ENCODE peak calls at places on chromosomes 11 and 22, in seven cellular contexts. W is heart left ventricle; L is body of pancreas; Z is A549; F is prostate gland; T is effector memory CD4-positive, alpha-beta T cell; N is AG10803. O is an unnamed sample.

GRCh38 chr11:123202155-123202714 is 7.2 kb upstream of the CLMP start:
- DNase-seq in W (peak), L (no peak), Z (no peak), F (no peak), T (no peak), N (peak), O (no peak)

GRCh38 chr11:60633645-60634044 is 65.8 kb upstream of the MS4A8 start:
- DNase-seq in W (no peak), L (no peak), Z (no peak), F (no peak), T (no peak), N (no peak), O (no peak)

GRCh38 chr11:2885017-2885675 is 429 bp downstream of the CDKN1C start:
- DNase-seq in W (peak), L (peak), Z (no peak), F (peak), T (no peak), N (peak), O (peak)

GRCh38 chr22:36480941-36481392 is 473 bp downstream of the TXN2 start:
- DNase-seq in W (no peak), L (no peak), Z (no peak), F (no peak), T (no peak), N (no peak), O (no peak)

GRCh38 chr11:83392556-83392955 is 106.4 kb upstream of the CCDC90B start:
- DNase-seq in W (no peak), L (no peak), Z (no peak), F (no peak), T (no peak), N (no peak), O (no peak)

GRCh38 chr11:396948-397548 is 3.0 kb downstream of the PKP3 start:
- DNase-seq in W (peak), L (peak), Z (no peak), F (no peak), T (peak), N (peak), O (peak)

GRCh38 chr11:119875841-119876600 is 147.0 kb upstream of the NECTIN1 start:
- DNase-seq in W (no peak), L (no peak), Z (no peak), F (no peak), T (no peak), N (no peak), O (no peak)

GRCh38 chr11:122209619-122210377 is 93.8 kb upstream of the BLID start:
- DNase-seq in W (peak), L (peak), Z (no peak), F (no peak), T (no peak), N (peak), O (peak)

GRCh38 chr11:80462211-80462610 is 1021.4 kb upstream of the TENM4 start:
- DNase-seq in W (no peak), L (no peak), Z (no peak), F (no peak), T (no peak), N (no peak), O (no peak)

GRCh38 chr22:40637181-40638150 is 947 bp upstream of the MRTFA start:
- DNase-seq in W (peak), L (no peak), Z (no peak), F (no peak), T (peak), N (no peak), O (no peak)

GRCh38 chr11:12200359-12201015 is 90.1 kb downstream of the MICAL2 start:
- DNase-seq in W (peak), L (peak), Z (no peak), F (peak), T (no peak), N (peak), O (peak)

GRCh38 chr11:68583047-68583446 is 101.3 kb upstream of the GAL start:
- DNase-seq in W (no peak), L (no peak), Z (no peak), F (no peak), T (no peak), N (peak), O (peak)

GRCh38 chr22:21047730-21048129 is 2.0 kb downstream of the LRRC74B start:
- DNase-seq in W (no peak), L (no peak), Z (no peak), F (no peak), T (no peak), N (no peak), O (no peak)

GRCh38 chr22:17777005-17777716 is 2.9 kb upstream of the BID start:
- DNase-seq in W (peak), L (no peak), Z (no peak), F (no peak), T (peak), N (no peak), O (no peak)

GRCh38 chr11:116231540-116231939 is 541.2 kb downstream of the BUD13 start:
- DNase-seq in W (no peak), L (no peak), Z (no peak), F (no peak), T (no peak), N (no peak), O (no peak)

GRCh38 chr11:44990665-44991064 is 40.0 kb upstream of the TP53I11 start:
- DNase-seq in W (no peak), L (no peak), Z (no peak), F (no peak), T (no peak), N (no peak), O (no peak)

GRCh38 chr22:16932577-16932976 is 75.4 kb downstream of the GAB4 start:
- DNase-seq in W (no peak), L (no peak), Z (no peak), F (no peak), T (no peak), N (no peak), O (no peak)

GRCh38 chr11:12356944-12357655 is 20.3 kb upstream of the PARVA start:
- DNase-seq in W (no peak), L (no peak), Z (no peak), F (no peak), T (no peak), N (no peak), O (no peak)

GRCh38 chr11:97574976-97575665 is 1185.3 kb downstream of the JRKL start:
- DNase-seq in W (no peak), L (no peak), Z (no peak), F (no peak), T (no peak), N (no peak), O (peak)

GRCh38 chr22:17882162-17882561 is 107.9 kb upstream of the BID start:
- DNase-seq in W (no peak), L (no peak), Z (no peak), F (no peak), T (no peak), N (no peak), O (no peak)

GRCh38 chr11:61826930-61827572 is 1.0 kb upstream of the FADS2 start:
- DNase-seq in W (no peak), L (no peak), Z (no peak), F (no peak), T (no peak), N (no peak), O (no peak)

GRCh38 chr11:11842426-11843008 is 745 bp downstream of the USP47 start:
- DNase-seq in W (peak), L (peak), Z (peak), F (peak), T (peak), N (peak), O (peak)

GRCh38 chr22:37790234-37790633 is 17.5 kb upstream of the GCAT start:
- DNase-seq in W (no peak), L (no peak), Z (no peak), F (no peak), T (no peak), N (no peak), O (no peak)

GRCh38 chr22:38849816-38850215 is 6.0 kb upstream of the NPTXR start:
- DNase-seq in W (no peak), L (no peak), Z (no peak), F (no peak), T (no peak), N (no peak), O (no peak)

GRCh38 chr11:2558402-2558801 is 113.6 kb downstream of the KCNQ1 start:
- DNase-seq in W (no peak), L (peak), Z (no peak), F (no peak), T (no peak), N (no peak), O (no peak)

GRCh38 chr11:11966826-11967668 is 41.4 kb downstream of the DKK3 start:
- DNase-seq in W (peak), L (peak), Z (peak), F (peak), T (peak), N (peak), O (no peak)

GRCh38 chr11:87778341-87778740 is 396.9 kb downstream of the RAB38 start:
- DNase-seq in W (no peak), L (no peak), Z (no peak), F (no peak), T (no peak), N (no peak), O (peak)

GRCh38 chr11:11502303-11502828 is 119.4 kb downstream of the GALNT18 start:
- DNase-seq in W (no peak), L (no peak), Z (no peak), F (peak), T (no peak), N (no peak), O (no peak)

GRCh38 chr11:30282289-30282631 is 40.6 kb upstream of the ARL14EP start:
- DNase-seq in W (no peak), L (no peak), Z (no peak), F (no peak), T (peak), N (no peak), O (no peak)

GRCh38 chr11:47917643-47918369 is 62.6 kb upstream of the PTPRJ start:
- DNase-seq in W (peak), L (peak), Z (peak), F (peak), T (no peak), N (peak), O (peak)

GRCh38 chr11:129045150-129045549 is 102.5 kb upstream of the TP53AIP1 start:
- DNase-seq in W (no peak), L (no peak), Z (no peak), F (no peak), T (no peak), N (no peak), O (no peak)

GRCh38 chr11:79165908-79166307 is 274.9 kb downstream of the TENM4 start:
- DNase-seq in W (no peak), L (no peak), Z (no peak), F (no peak), T (no peak), N (no peak), O (no peak)

GRCh38 chr11:37710031-37710430 is 1112.0 kb upstream of the RAG2 start:
- DNase-seq in W (no peak), L (no peak), Z (no peak), F (no peak), T (no peak), N (peak), O (peak)

GRCh38 chr11:749731-750130 is 2.5 kb downstream of the TALDO1 start:
- DNase-seq in W (no peak), L (no peak), Z (no peak), F (no peak), T (no peak), N (no peak), O (no peak)

DNA sequence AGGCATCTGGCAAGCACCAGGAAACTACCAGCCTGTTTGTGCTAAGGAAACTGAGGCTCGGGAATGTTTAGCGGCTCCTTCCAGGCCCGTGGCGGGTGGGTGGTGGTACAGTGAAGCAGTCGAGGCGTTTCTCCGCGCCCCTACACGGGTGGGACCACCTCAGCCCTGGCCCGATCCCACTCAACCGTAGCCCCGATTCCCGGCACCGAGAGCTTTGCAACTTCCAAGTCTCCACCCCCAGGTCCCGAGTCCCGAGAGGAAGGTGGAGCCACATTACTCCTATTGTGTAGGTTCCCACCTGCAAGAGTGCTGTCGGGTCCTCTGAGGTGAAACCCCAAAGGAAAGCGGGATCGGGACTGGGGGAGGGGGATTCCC is 506 bp upstream of the DPP3 start:
- DNase-seq in W (no peak), L (no peak), Z (peak), F (no peak), T (no peak), N (no peak), O (peak)
- H3K4me3 ChIP-seq in W (peak), L (peak), Z (peak), F (peak), T (peak), N (peak), O (peak)

GRCh38 chr22:46769706-46770105 is 7.3 kb downstream of the TBC1D22A start:
- DNase-seq in W (no peak), L (no peak), Z (no peak), F (no peak), T (no peak), N (no peak), O (no peak)

GRCh38 chr22:46770151-46770641 is 7.7 kb downstream of the TBC1D22A start:
- DNase-seq in W (no peak), L (no peak), Z (no peak), F (no peak), T (no peak), N (no peak), O (no peak)

GRCh38 chr22:46767249-46767985 is 5.0 kb downstream of the TBC1D22A start:
- DNase-seq in W (no peak), L (no peak), Z (no peak), F (no peak), T (no peak), N (no peak), O (no peak)

GRCh38 chr22:46770726-46771125 is 8.3 kb downstream of the TBC1D22A start:
- DNase-seq in W (no peak), L (no peak), Z (no peak), F (no peak), T (no peak), N (no peak), O (no peak)

DNA sequence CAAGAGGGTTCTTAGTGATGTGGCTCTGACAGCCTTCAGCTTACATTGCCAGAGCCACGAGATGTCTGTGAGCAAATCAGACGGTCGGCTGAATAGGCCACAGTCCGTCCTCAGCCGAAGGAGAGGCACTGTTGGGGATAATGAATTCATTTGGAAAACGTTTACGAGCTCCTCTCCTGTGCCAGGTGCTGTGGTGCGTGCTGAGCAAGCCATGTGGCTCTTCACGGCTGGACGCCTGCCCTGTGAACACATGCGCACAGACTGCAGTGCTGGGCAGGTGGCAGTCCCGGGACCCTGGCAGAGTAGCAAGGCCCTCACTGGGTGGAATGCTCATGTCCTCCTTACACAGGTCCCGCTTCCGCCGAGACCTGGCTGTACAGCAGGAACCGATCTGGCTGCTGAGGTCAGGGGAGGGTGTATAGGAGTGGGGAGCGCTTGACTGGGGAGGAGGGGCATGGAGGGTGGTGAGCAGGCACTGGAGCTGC is 6.8 kb downstream of the TBC1D22A start:
- DNase-seq in W (no peak), L (peak), Z (no peak), F (no peak), T (no peak), N (no peak), O (no peak)
- H3K4me3 ChIP-seq in W (no peak), L (no peak), Z (no peak), F (no peak), T (no peak), N (no peak), O (no peak)

DNA sequence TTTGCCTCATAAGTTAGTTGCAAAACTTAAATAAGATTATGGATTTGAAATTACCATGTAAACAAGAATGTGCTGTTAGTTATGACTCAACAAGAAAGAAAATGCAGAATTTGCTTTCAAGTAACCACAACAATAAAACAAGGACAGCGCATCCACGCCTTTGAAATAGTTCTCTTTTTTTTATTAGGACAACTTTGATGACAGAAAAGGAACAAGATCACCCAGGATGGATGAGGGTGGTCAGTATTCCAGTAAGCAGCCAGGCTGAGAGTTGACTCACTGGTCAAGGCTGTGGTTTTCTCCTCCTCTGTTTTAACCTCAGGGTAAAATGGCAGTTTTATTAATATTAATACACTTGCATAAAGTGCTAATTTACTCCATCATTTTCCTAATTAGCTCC is 544.4 kb downstream of the OPCML start:
- DNase-seq in W (no peak), L (no peak), Z (no peak), F (no peak), T (no peak), N (peak), O (peak)
- H3K4me3 ChIP-seq in W (no peak), L (no peak), Z (no peak), F (no peak), T (no peak), N (no peak), O (no peak)

GRCh38 chr22:46377566-46378498 is 42.3 kb downstream of the TRMU start:
- DNase-seq in W (no peak), L (peak), Z (peak), F (no peak), T (no peak), N (peak), O (no peak)
- H3K4me3 ChIP-seq in W (no peak), L (no peak), Z (no peak), F (no peak), T (no peak), N (no peak), O (no peak)

DNA sequence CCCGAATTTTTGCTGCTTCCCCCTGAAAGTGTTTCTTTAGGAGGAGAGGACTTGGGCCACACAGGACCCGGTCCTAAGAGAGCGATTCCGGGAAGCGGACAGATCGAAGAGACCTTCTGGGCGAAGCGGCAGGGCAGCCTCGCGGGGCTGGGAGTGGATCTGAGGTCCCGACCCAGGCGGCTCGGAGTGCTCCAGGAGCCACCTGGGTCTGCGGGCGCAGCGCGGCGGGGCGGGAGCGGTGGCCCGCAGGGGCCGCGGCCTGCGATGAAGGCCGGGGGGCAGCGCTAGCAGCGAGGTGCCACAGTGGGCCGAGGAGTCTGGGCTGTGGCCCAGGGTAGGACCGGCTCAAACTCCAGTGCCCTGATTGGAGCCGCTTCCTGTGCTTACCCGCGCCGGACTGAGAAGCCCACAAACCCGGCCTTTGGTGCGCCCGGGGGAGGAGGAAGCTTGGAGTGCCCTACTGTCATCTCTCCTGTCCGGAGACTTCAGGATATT is 1.8 kb downstream of the PKNOX2 start:
- DNase-seq in W (no peak), L (peak), Z (no peak), F (no peak), T (no peak), N (no peak), O (peak)
- H3K4me3 ChIP-seq in W (peak), L (peak), Z (no peak), F (peak), T (peak), N (no peak), O (peak)

O was measured in astrocyte of the spinal cord.